ENCODE peak calls at places on chromosomes 13 and 19, in nine cellular contexts. One of them, this sample, is unnamed.

GRCh38 chr13:109212630-109213029 is 573.8 kb downstream of the IRS2 start:
- DNase-seq in NCI-H510A: no peak
- DNase-seq in T follicular helper cell: no peak
- DNase-seq in epithelial cell of prostate: no peak
- DNase-seq in suprapubic skin: no peak
- DNase-seq in lower leg skin: no peak
- DNase-seq in MV-4-11: peak; percentile 49
- DNase-seq in mesendoderm: no peak
- DNase-seq in stimulated activated CD4-positive, alpha-beta T cell treated with anti-CD3 and anti-CD28 coated beads, Interleukin-15, amount 100 ng/mL, for 1 hour: no peak
- DNase-seq in this sample: no peak

GRCh38 chr13:110300090-110300815 is 6.7 kb downstream of the COL4A1 start:
- DNase-seq in NCI-H510A: no peak
- DNase-seq in stimulated activated CD4-positive, alpha-beta T cell treated with anti-CD3 and anti-CD28 coated beads, Interleukin-15, amount 100 ng/mL, for 1 hour: no peak
- DNase-seq in T follicular helper cell: no peak
- DNase-seq in lower leg skin: peak; percentile 25
- DNase-seq in MV-4-11: no peak
- DNase-seq in suprapubic skin: no peak
- DNase-seq in mesendoderm: no peak
- DNase-seq in epithelial cell of prostate: no peak
- DNase-seq in this sample: no peak

GRCh38 chr13:79128158-79128557 is 277.9 kb downstream of the RBM26 start:
- DNase-seq in lower leg skin: no peak
- DNase-seq in mesendoderm: no peak
- DNase-seq in epithelial cell of prostate: peak; percentile 76
- DNase-seq in stimulated activated CD4-positive, alpha-beta T cell treated with anti-CD3 and anti-CD28 coated beads, Interleukin-15, amount 100 ng/mL, for 1 hour: no peak
- DNase-seq in NCI-H510A: no peak
- DNase-seq in T follicular helper cell: no peak
- DNase-seq in suprapubic skin: no peak
- DNase-seq in MV-4-11: peak; percentile 94
- DNase-seq in this sample: peak; percentile 59

GRCh38 chr19:30326076-30326710 is 46.0 kb upstream of the ZNF536 start:
- DNase-seq in T follicular helper cell: no peak
- DNase-seq in lower leg skin: peak; percentile 79
- DNase-seq in MV-4-11: no peak
- DNase-seq in mesendoderm: no peak
- DNase-seq in stimulated activated CD4-positive, alpha-beta T cell treated with anti-CD3 and anti-CD28 coated beads, Interleukin-15, amount 100 ng/mL, for 1 hour: no peak
- DNase-seq in suprapubic skin: peak; percentile 70
- DNase-seq in epithelial cell of prostate: no peak
- DNase-seq in NCI-H510A: no peak
- DNase-seq in this sample: no peak

GRCh38 chr13:40488869-40489391 is 177.5 kb downstream of the FOXO1 start:
- DNase-seq in T follicular helper cell: no peak
- DNase-seq in NCI-H510A: no peak
- DNase-seq in mesendoderm: no peak
- DNase-seq in lower leg skin: peak; percentile 76
- DNase-seq in MV-4-11: no peak
- DNase-seq in suprapubic skin: no peak
- DNase-seq in stimulated activated CD4-positive, alpha-beta T cell treated with anti-CD3 and anti-CD28 coated beads, Interleukin-15, amount 100 ng/mL, for 1 hour: no peak
- DNase-seq in epithelial cell of prostate: no peak
- DNase-seq in this sample: no peak

GRCh38 chr19:28530406-28531035 is 682.4 kb downstream of the UQCRFS1 start:
- DNase-seq in lower leg skin: no peak
- DNase-seq in suprapubic skin: no peak
- DNase-seq in T follicular helper cell: no peak
- DNase-seq in epithelial cell of prostate: no peak
- DNase-seq in mesendoderm: no peak
- DNase-seq in MV-4-11: no peak
- DNase-seq in NCI-H510A: no peak
- DNase-seq in stimulated activated CD4-positive, alpha-beta T cell treated with anti-CD3 and anti-CD28 coated beads, Interleukin-15, amount 100 ng/mL, for 1 hour: no peak
- DNase-seq in this sample: no peak

GRCh38 chr13:48775804-48776203 is 122.1 kb downstream of the CYSLTR2 start:
- DNase-seq in NCI-H510A: no peak
- DNase-seq in suprapubic skin: no peak
- DNase-seq in mesendoderm: peak; percentile 36
- DNase-seq in MV-4-11: no peak
- DNase-seq in stimulated activated CD4-positive, alpha-beta T cell treated with anti-CD3 and anti-CD28 coated beads, Interleukin-15, amount 100 ng/mL, for 1 hour: no peak
- DNase-seq in T follicular helper cell: no peak
- DNase-seq in lower leg skin: no peak
- DNase-seq in epithelial cell of prostate: no peak
- DNase-seq in this sample: peak; percentile 88

GRCh38 chr19:50719566-50719965 is at the start of gene SHANK1:
- DNase-seq in stimulated activated CD4-positive, alpha-beta T cell treated with anti-CD3 and anti-CD28 coated beads, Interleukin-15, amount 100 ng/mL, for 1 hour: no peak
- DNase-seq in suprapubic skin: no peak
- DNase-seq in lower leg skin: no peak
- DNase-seq in NCI-H510A: no peak
- DNase-seq in epithelial cell of prostate: no peak
- DNase-seq in MV-4-11: peak; percentile 19
- DNase-seq in mesendoderm: no peak
- DNase-seq in T follicular helper cell: no peak
- DNase-seq in this sample: no peak

GRCh38 chr13:61954092-61954491 is 538.4 kb upstream of the PCDH20 start:
- DNase-seq in NCI-H510A: no peak
- DNase-seq in MV-4-11: peak; percentile 39
- DNase-seq in mesendoderm: peak; percentile 59
- DNase-seq in stimulated activated CD4-positive, alpha-beta T cell treated with anti-CD3 and anti-CD28 coated beads, Interleukin-15, amount 100 ng/mL, for 1 hour: no peak
- DNase-seq in T follicular helper cell: no peak
- DNase-seq in epithelial cell of prostate: no peak
- DNase-seq in lower leg skin: no peak
- DNase-seq in suprapubic skin: no peak
- DNase-seq in this sample: peak; percentile 16

GRCh38 chr19:3576696-3577443 is 4.1 kb downstream of the HMG20B start:
- DNase-seq in stimulated activated CD4-positive, alpha-beta T cell treated with anti-CD3 and anti-CD28 coated beads, Interleukin-15, amount 100 ng/mL, for 1 hour: no peak
- DNase-seq in mesendoderm: peak; percentile 86
- DNase-seq in NCI-H510A: no peak
- DNase-seq in T follicular helper cell: no peak
- DNase-seq in MV-4-11: no peak
- DNase-seq in epithelial cell of prostate: no peak
- DNase-seq in lower leg skin: no peak
- DNase-seq in suprapubic skin: no peak
- DNase-seq in this sample: no peak

GRCh38 chr13:31199527-31199848 is 287 bp upstream of the B3GLCT start:
- DNase-seq in stimulated activated CD4-positive, alpha-beta T cell treated with anti-CD3 and anti-CD28 coated beads, Interleukin-15, amount 100 ng/mL, for 1 hour: no peak
- DNase-seq in suprapubic skin: no peak
- DNase-seq in epithelial cell of prostate: no peak
- DNase-seq in lower leg skin: no peak
- DNase-seq in MV-4-11: no peak
- DNase-seq in T follicular helper cell: no peak
- DNase-seq in mesendoderm: no peak
- DNase-seq in NCI-H510A: no peak
- DNase-seq in this sample: no peak

GRCh38 chr13:48730971-48731658 is 77.4 kb downstream of the CYSLTR2 start:
- DNase-seq in T follicular helper cell: no peak
- DNase-seq in stimulated activated CD4-positive, alpha-beta T cell treated with anti-CD3 and anti-CD28 coated beads, Interleukin-15, amount 100 ng/mL, for 1 hour: no peak
- DNase-seq in suprapubic skin: no peak
- DNase-seq in epithelial cell of prostate: peak; percentile 56
- DNase-seq in mesendoderm: peak; percentile 21
- DNase-seq in MV-4-11: no peak
- DNase-seq in NCI-H510A: no peak
- DNase-seq in lower leg skin: no peak
- DNase-seq in this sample: peak; percentile 92

GRCh38 chr19:41154060-41154459 is 39.0 kb upstream of the CYP2S1 start:
- DNase-seq in NCI-H510A: no peak
- DNase-seq in MV-4-11: no peak
- DNase-seq in suprapubic skin: no peak
- DNase-seq in lower leg skin: no peak
- DNase-seq in T follicular helper cell: no peak
- DNase-seq in epithelial cell of prostate: no peak
- DNase-seq in stimulated activated CD4-positive, alpha-beta T cell treated with anti-CD3 and anti-CD28 coated beads, Interleukin-15, amount 100 ng/mL, for 1 hour: no peak
- DNase-seq in mesendoderm: no peak
- DNase-seq in this sample: no peak

GRCh38 chr19:45954132-45954531 is 19.5 kb downstream of the NOVA2 start:
- DNase-seq in epithelial cell of prostate: no peak
- DNase-seq in MV-4-11: no peak
- DNase-seq in mesendoderm: peak; percentile 33
- DNase-seq in lower leg skin: no peak
- DNase-seq in T follicular helper cell: no peak
- DNase-seq in stimulated activated CD4-positive, alpha-beta T cell treated with anti-CD3 and anti-CD28 coated beads, Interleukin-15, amount 100 ng/mL, for 1 hour: no peak
- DNase-seq in NCI-H510A: no peak
- DNase-seq in suprapubic skin: no peak
- DNase-seq in this sample: no peak

GRCh38 chr19:56623006-56623405 is 20.0 kb upstream of the SMIM17 start:
- DNase-seq in NCI-H510A: no peak
- DNase-seq in stimulated activated CD4-positive, alpha-beta T cell treated with anti-CD3 and anti-CD28 coated beads, Interleukin-15, amount 100 ng/mL, for 1 hour: no peak
- DNase-seq in T follicular helper cell: no peak
- DNase-seq in lower leg skin: peak; percentile 20
- DNase-seq in MV-4-11: no peak
- DNase-seq in epithelial cell of prostate: no peak
- DNase-seq in mesendoderm: no peak
- DNase-seq in suprapubic skin: no peak
- DNase-seq in this sample: no peak

GRCh38 chr13:34161829-34162544 is 344.0 kb downstream of the RFC3 start:
- DNase-seq in lower leg skin: no peak
- DNase-seq in epithelial cell of prostate: peak; percentile 52
- DNase-seq in stimulated activated CD4-positive, alpha-beta T cell treated with anti-CD3 and anti-CD28 coated beads, Interleukin-15, amount 100 ng/mL, for 1 hour: no peak
- DNase-seq in mesendoderm: peak; percentile 55
- DNase-seq in NCI-H510A: no peak
- DNase-seq in MV-4-11: no peak
- DNase-seq in T follicular helper cell: no peak
- DNase-seq in suprapubic skin: no peak
- DNase-seq in this sample: no peak

GRCh38 chr13:45851171-45851889 is at the start of gene SIAH3:
- DNase-seq in suprapubic skin: no peak
- DNase-seq in T follicular helper cell: no peak
- DNase-seq in mesendoderm: peak; percentile 46
- DNase-seq in lower leg skin: no peak
- DNase-seq in MV-4-11: no peak
- DNase-seq in epithelial cell of prostate: no peak
- DNase-seq in stimulated activated CD4-positive, alpha-beta T cell treated with anti-CD3 and anti-CD28 coated beads, Interleukin-15, amount 100 ng/mL, for 1 hour: no peak
- DNase-seq in NCI-H510A: no peak
- DNase-seq in this sample: no peak

GRCh38 chr13:104869501-104869900 is 1666.0 kb downstream of the EFNB2 start:
- DNase-seq in suprapubic skin: no peak
- DNase-seq in MV-4-11: peak; percentile 93
- DNase-seq in mesendoderm: no peak
- DNase-seq in epithelial cell of prostate: no peak
- DNase-seq in lower leg skin: no peak
- DNase-seq in stimulated activated CD4-positive, alpha-beta T cell treated with anti-CD3 and anti-CD28 coated beads, Interleukin-15, amount 100 ng/mL, for 1 hour: no peak
- DNase-seq in NCI-H510A: no peak
- DNase-seq in T follicular helper cell: no peak
- DNase-seq in this sample: peak; percentile 17

This sample was measured in foreskin keratinocyte.